ENCODE peak calls at places on chromosomes 11 and 22, in four cellular contexts. C is NCI-H1436 treated with DMSO at 0.1 percent for 48 hours; M is stimulated activated effector memory CD8-positive, alpha-beta T cell treated with anti-CD3 and anti-CD28 coated beads, Interleukin-12 subunit alpha, Interleukin-12 subunit beta, amount 100 ng/mL, for 72 hours; Q is cardiac fibroblast. L is an unnamed sample.

GRCh38 chr11:34262601-34263081 is 95.2 kb downstream of the ABTB2 start:
- DNase-seq in M (no peak), C (no peak), Q (no peak), L (no peak)

GRCh38 chr11:102761646-102762238 is 18.7 kb downstream of the MMP10 start:
- DNase-seq in C (no peak), Q (peak), M (no peak), L (no peak)

GRCh38 chr22:29359469-29359868 is 28.9 kb downstream of the AP1B1 start:
- DNase-seq in M (no peak), C (no peak), Q (peak), L (peak)

GRCh38 chr11:105274631-105275030 is 135.1 kb upstream of the CARD18 start:
- DNase-seq in Q (peak), M (no peak), C (no peak), L (no peak)

GRCh38 chr11:390175-390574 is 3.8 kb upstream of the PKP3 start:
- DNase-seq in M (no peak), C (no peak), Q (no peak), L (peak)

GRCh38 chr22:49910229-49911155 is 7.7 kb downstream of the ALG12 start:
- DNase-seq in M (no peak), Q (no peak), C (no peak), L (no peak)

GRCh38 chr22:48901324-48901723 is 926.3 kb downstream of the BRD1 start:
- DNase-seq in C (no peak), Q (no peak), M (no peak), L (no peak)

GRCh38 chr22:42072606-42073330 is 1.3 kb upstream of the PHETA2 start:
- DNase-seq in C (no peak), M (no peak), Q (no peak), L (no peak)

GRCh38 chr11:94774345-94774744 is 6.2 kb downstream of the AMOTL1 start:
- DNase-seq in C (no peak), Q (no peak), M (no peak), L (no peak)

GRCh38 chr11:119433369-119433749 is 10.4 kb upstream of the THY1 start:
- DNase-seq in C (no peak), M (no peak), Q (peak), L (no peak)

GRCh38 chr22:45678961-45679912 is 7.6 kb downstream of the ATXN10 start:
- DNase-seq in Q (peak), C (no peak), M (no peak), L (no peak)

GRCh38 chr22:39570665-39571064 is at the start of gene CACNA1I:
- DNase-seq in Q (no peak), M (no peak), C (no peak), L (no peak)

GRCh38 chr11:19803506-19803998 is 90.9 kb downstream of the NAV2 start:
- DNase-seq in M (no peak), C (no peak), Q (no peak), L (no peak)

GRCh38 chr11:14446701-14447169 is 52.9 kb downstream of the COPB1 start:
- DNase-seq in C (no peak), Q (peak), M (no peak), L (no peak)

GRCh38 chr11:16792426-16792825 is 54.0 kb downstream of the C11orf58 start:
- DNase-seq in M (no peak), Q (peak), C (no peak), L (no peak)

GRCh38 chr11:57638005-57638760 is 11.5 kb downstream of the YPEL4 start:
- DNase-seq in M (no peak), Q (peak), C (no peak), L (no peak)

GRCh38 chr11:14370496-14370895 is 11.5 kb upstream of the RRAS2 start:
- DNase-seq in Q (no peak), C (no peak), M (no peak), L (no peak)

GRCh38 chr11:9615031-9615451 is 41.6 kb downstream of the WEE1 start:
- DNase-seq in Q (peak), M (no peak), C (no peak), L (no peak)

GRCh38 chr22:50314455-50315288 is 7.2 kb upstream of the PLXNB2 start:
- DNase-seq in C (no peak), Q (no peak), M (peak), L (peak)

GRCh38 chr11:119832536-119832935 is 103.5 kb upstream of the NECTIN1 start:
- DNase-seq in Q (no peak), M (no peak), C (no peak), L (no peak)

GRCh38 chr11:28461846-28462245 is 353.7 kb downstream of the METTL15 start:
- DNase-seq in M (no peak), Q (peak), C (no peak), L (no peak)

GRCh38 chr11:10770626-10771254 is 19.7 kb downstream of the CTR9 start:
- DNase-seq in C (no peak), Q (peak), M (no peak), L (peak)

GRCh38 chr22:19664406-19664805 is 49.9 kb upstream of the SEPTIN5 start:
- DNase-seq in M (no peak), Q (peak), C (no peak), L (no peak)

GRCh38 chr11:122115520-122116343 is at the start of gene BLID:
- DNase-seq in Q (peak), C (no peak), M (no peak), L (no peak)

GRCh38 chr11:3188496-3189192 is 23.5 kb upstream of the OSBPL5 start:
- DNase-seq in M (no peak), C (no peak), Q (no peak), L (no peak)

GRCh38 chr22:46725096-46725495 is 13.0 kb downstream of the CERK start:
- DNase-seq in C (no peak), M (no peak), Q (no peak), L (no peak)

GRCh38 chr11:125626381-125626950 is 1.5 kb downstream of the CHEK1 start:
- DNase-seq in M (no peak), Q (no peak), C (no peak), L (no peak)

GRCh38 chr11:27201454-27202302 is 161.1 kb downstream of the BBOX1 start:
- DNase-seq in Q (peak), C (peak), M (no peak), L (peak)

GRCh38 chr11:87007938-87008337 is 29.8 kb upstream of the TMEM135 start:
- DNase-seq in M (no peak), C (no peak), Q (peak), L (no peak)

GRCh38 chr11:92594251-92594650 is 369.6 kb downstream of the FAT3 start:
- DNase-seq in C (no peak), M (no peak), Q (no peak), L (no peak)

GRCh38 chr22:43263645-43264514 is 76.9 kb upstream of the TTLL12 start:
- DNase-seq in C (peak), Q (peak), M (peak), L (peak)